ENCODE peak calls at places on chromosomes 4 and X, in ten cellular contexts. M, G, J, X, N, I, T, R, U and A are unnamed samples.

GRCh38 chr4:2280531-2281300 is 18.8 kb upstream of the MXD4 start:
- DNase-seq in T (no peak), X (no peak), I (no peak), J (no peak), U (no peak), N (no peak), M (no peak), G (no peak), R (no peak), A (no peak)

GRCh38 chr4:123995939-123996338 is 599.3 kb downstream of the SPRY1 start:
- DNase-seq in U (no peak), G (no peak), I (peak; percentile 83), J (no peak), X (peak; percentile 86), R (no peak), N (no peak), M (no peak), T (peak; percentile 15), A (no peak)

GRCh38 chrX:8851487-8851886 is 50.3 kb upstream of the FAM9A start:
- DNase-seq in M (no peak), X (no peak), G (no peak), I (peak; percentile 54), T (no peak), J (no peak), R (no peak), U (no peak), N (no peak), A (no peak)

GRCh38 chr4:71593306-71593705 is 190.6 kb downstream of the GC start:
- DNase-seq in R (no peak), M (no peak), J (no peak), I (no peak), X (no peak), G (no peak), T (no peak), U (no peak), N (no peak), A (no peak)

GRCh38 chrX:3119376-3119775 is 78.1 kb downstream of the ARSF start:
- DNase-seq in I (peak; percentile 40), M (no peak), R (no peak), J (no peak), U (no peak), G (no peak), T (peak; percentile 2), X (no peak), N (no peak), A (no peak)

GRCh38 chrX:151359931-151360871 is 36.8 kb upstream of the VMA21 start:
- DNase-seq in U (peak; percentile 64), N (peak; percentile 23), G (peak; percentile 44), X (peak; percentile 5), R (peak; percentile 53), T (peak; percentile 4), M (peak; percentile 64), J (no peak), I (peak; percentile 3), A (peak; percentile 13)

GRCh38 chr4:55258152-55258863 is 87.7 kb upstream of the SRD5A3 start:
- DNase-seq in T (no peak), I (no peak), N (no peak), M (no peak), J (no peak), X (peak; percentile 38), R (no peak), U (no peak), G (no peak), A (no peak)

GRCh38 chr4:159273126-159273438 is 170.2 kb downstream of the RAPGEF2 start:
- DNase-seq in R (peak; percentile 47), J (no peak), T (no peak), I (no peak), U (no peak), X (peak; percentile 61), M (no peak), G (no peak), N (no peak), A (no peak)

GRCh38 chr4:52575406-52575805 is 83.7 kb downstream of the USP46 start:
- DNase-seq in N (no peak), T (no peak), X (no peak), U (no peak), M (no peak), G (no peak), I (no peak), J (no peak), R (no peak), A (no peak)

GRCh38 chr4:100510551-100510950 is 7.3 kb downstream of the EMCN start:
- DNase-seq in I (no peak), M (no peak), G (no peak), J (no peak), N (no peak), U (no peak), T (no peak), R (no peak), X (peak; percentile 8), A (no peak)

DNA sequence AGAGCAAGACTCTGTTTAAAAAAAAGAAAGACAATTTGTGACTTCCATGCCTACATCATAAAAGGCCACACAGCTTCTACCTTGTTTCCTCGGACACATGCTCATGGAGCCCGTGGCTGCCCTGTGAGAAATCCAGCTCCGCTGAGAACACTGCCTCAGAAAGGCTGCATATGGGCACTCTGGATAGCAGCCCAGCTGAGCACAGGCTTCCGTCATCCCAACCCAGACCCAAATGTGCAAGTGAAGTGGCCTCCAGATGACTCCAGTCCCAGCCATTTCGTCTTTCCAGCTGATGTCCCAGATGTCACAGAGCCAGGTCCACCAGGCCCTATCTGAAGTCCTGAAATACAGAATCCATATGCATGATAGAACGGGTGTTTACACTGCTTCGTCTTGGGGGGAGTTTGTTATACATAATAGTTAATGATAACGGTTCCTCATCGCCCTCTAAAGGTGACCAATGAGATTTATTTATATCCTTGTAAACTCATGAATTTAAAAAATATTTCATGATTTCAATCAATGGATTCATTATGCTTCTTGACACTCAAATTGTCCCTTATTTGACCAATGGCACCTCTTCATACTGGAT is 72.7 kb upstream of the TRIM2 start:
- DNase-seq in T (no peak), J (no peak), N (no peak), X (peak; percentile 13), G (no peak), I (no peak), U (no peak), M (no peak), R (no peak), A (no peak)
- TF ChIP-seq CTCF in T (no peak), J (no peak), N (no peak), X (no peak), G (no peak), I (peak; percentile 1), U (peak; percentile 54), M (no peak), R (no peak), A (no peak)

GRCh38 chr4:84401669-84402068 is 97.4 kb downstream of the NKX6-1 start:
- DNase-seq in R (peak; percentile 42), J (no peak), T (no peak), M (no peak), N (no peak), X (no peak), G (no peak), I (no peak), U (no peak), A (no peak)
- TF ChIP-seq CTCF in R (no peak), J (no peak), T (no peak), M (no peak), N (no peak), X (no peak), G (no peak), I (no peak), U (no peak), A (peak; percentile 39)

GRCh38 chr4:81885016-81885415 is 413.3 kb upstream of the RASGEF1B start:
- DNase-seq in I (no peak), T (no peak), R (no peak), X (no peak), G (no peak), N (no peak), J (no peak), M (no peak), U (no peak), A (no peak)
- TF ChIP-seq CTCF in I (no peak), T (no peak), R (no peak), X (no peak), G (no peak), N (no peak), J (no peak), M (no peak), U (no peak), A (no peak)

GRCh38 chr4:7526929-7527535 is 92.3 kb upstream of the PSAPL1 start:
- DNase-seq in R (no peak), I (no peak), X (no peak), U (no peak), G (no peak), T (no peak), M (no peak), J (no peak), N (no peak), A (peak; percentile 80)

GRCh38 chr4:7524841-7525240 is 90.1 kb upstream of the PSAPL1 start:
- DNase-seq in N (no peak), X (no peak), I (no peak), R (no peak), G (no peak), T (no peak), J (no peak), U (no peak), M (no peak), A (no peak)

GRCh38 chr4:7529368-7529923 is 94.7 kb upstream of the PSAPL1 start:
- DNase-seq in I (no peak), U (peak; percentile 57), T (no peak), X (no peak), J (no peak), M (no peak), G (no peak), R (no peak), N (no peak), A (no peak)

GRCh38 chr4:7524064-7524682 is 89.4 kb upstream of the PSAPL1 start:
- DNase-seq in T (no peak), J (no peak), G (no peak), R (no peak), I (no peak), M (no peak), N (no peak), X (no peak), U (no peak), A (no peak)

GRCh38 chr4:7526491-7526890 is 91.8 kb upstream of the PSAPL1 start:
- DNase-seq in J (no peak), T (no peak), U (no peak), X (no peak), M (no peak), N (no peak), R (no peak), G (no peak), I (no peak), A (no peak)
- TF ChIP-seq CTCF in J (no peak), T (no peak), U (peak; percentile 57), X (no peak), M (no peak), N (no peak), R (no peak), G (no peak), I (no peak), A (no peak)